ENCODE peak calls at places on chromosome 18, in six cellular contexts. Q, K, N, I, O and D are unnamed samples.
A peak's percentile ranks its signal among the peaks of the same experiment; 100 is the strongest.

GRCh38 chr18:1797265-1797664 is 774.0 kb downstream of the METTL4 start:
- DNase-seq in Q (no peak), K (no peak), N (no peak), I (no peak), O (no peak), D (no peak)

GRCh38 chr18:46073474-46074331 is 1.6 kb upstream of the PSTPIP2 start:
- DNase-seq in Q (peak; percentile 32), K (no peak), N (peak; percentile 41), I (no peak), O (peak; percentile 89), D (peak; percentile 2)

GRCh38 chr18:2108581-2108980 is 462.7 kb downstream of the METTL4 start:
- DNase-seq in Q (no peak), K (no peak), N (no peak), I (no peak), O (no peak), D (no peak)

GRCh38 chr18:59021500-59021899 is 118.2 kb upstream of the SEC11C start:
- DNase-seq in Q (no peak), K (no peak), N (no peak), I (no peak), O (no peak), D (no peak)

GRCh38 chr18:60493066-60493465 is 120.5 kb upstream of the MC4R start:
- DNase-seq in Q (no peak), K (no peak), N (no peak), I (no peak), O (no peak), D (no peak)

GRCh38 chr18:59454909-59455727 is 96.1 kb upstream of the LMAN1 start:
- DNase-seq in Q (no peak), K (no peak), N (no peak), I (no peak), O (no peak), D (no peak)

GRCh38 chr18:36460854-36461253 is 163.3 kb downstream of the FHOD3 start:
- DNase-seq in Q (no peak), K (no peak), N (no peak), I (no peak), O (no peak), D (no peak)

GRCh38 chr18:56789004-56789888 is 138.1 kb downstream of the WDR7 start:
- DNase-seq in Q (no peak), K (no peak), N (peak; percentile 18), I (peak; percentile 1), O (peak; percentile 45), D (no peak)

GRCh38 chr18:63284173-63284765 is 35.3 kb downstream of the BCL2 start:
- DNase-seq in Q (no peak), K (no peak), N (no peak), I (no peak), O (no peak), D (no peak)

GRCh38 chr18:6719098-6719913 is 10.2 kb upstream of the ARHGAP28 start:
- DNase-seq in Q (no peak), K (no peak), N (no peak), I (no peak), O (no peak), D (no peak)

GRCh38 chr18:31876707-31877106 is 66.2 kb downstream of the TRAPPC8 start:
- DNase-seq in Q (no peak), K (no peak), N (no peak), I (no peak), O (no peak), D (no peak)

GRCh38 chr18:45930953-45931352 is 36.2 kb downstream of the EPG5 start:
- DNase-seq in Q (no peak), K (no peak), N (no peak), I (no peak), O (no peak), D (no peak)

GRCh38 chr18:51582551-51582950 is 385.1 kb upstream of the MEX3C start:
- DNase-seq in Q (no peak), K (no peak), N (no peak), I (no peak), O (no peak), D (no peak)

GRCh38 chr18:3592864-3593263 is 142.9 kb downstream of the TGIF1 start:
- DNase-seq in Q (no peak), K (no peak), N (no peak), I (no peak), O (no peak), D (no peak)

GRCh38 chr18:6633370-6633769 is 96.1 kb upstream of the ARHGAP28 start:
- DNase-seq in Q (no peak), K (no peak), N (no peak), I (no peak), O (no peak), D (no peak)

GRCh38 chr18:54612237-54612636 is 21.2 kb downstream of the DYNAP start:
- DNase-seq in Q (no peak), K (no peak), N (no peak), I (no peak), O (no peak), D (no peak)

GRCh38 chr18:28728891-28729290 is 552.0 kb upstream of the CDH2 start:
- DNase-seq in Q (no peak), K (no peak), N (no peak), I (no peak), O (no peak), D (no peak)

GRCh38 chr18:29840101-29840500 is 1202.4 kb downstream of the DSC3 start:
- DNase-seq in Q (no peak), K (no peak), N (no peak), I (no peak), O (no peak), D (no peak)

GRCh38 chr18:10403675-10404074 is 50.8 kb upstream of the APCDD1 start:
- DNase-seq in Q (no peak), K (no peak), N (no peak), I (no peak), O (no peak), D (no peak)

GRCh38 chr18:8901019-8901418 is 195.7 kb downstream of the MTCL1 start:
- DNase-seq in Q (no peak), K (no peak), N (no peak), I (no peak), O (no peak), D (no peak)

GRCh38 chr18:3256693-3257626 is 5.0 kb upstream of the MYL12B start:
- DNase-seq in Q (no peak), K (no peak), N (no peak), I (no peak), O (no peak), D (no peak)

GRCh38 chr18:3441290-3441689 is 8.7 kb upstream of the TGIF1 start:
- DNase-seq in Q (no peak), K (no peak), N (no peak), I (no peak), O (peak; percentile 56), D (no peak)

GRCh38 chr18:62637807-62638687 is 77.3 kb upstream of the PHLPP1 start:
- DNase-seq in Q (no peak), K (no peak), N (peak; percentile 80), I (peak; percentile 5), O (peak; percentile 77), D (peak; percentile 16)

GRCh38 chr18:35106013-35106844 is 65.0 kb downstream of the MAPRE2 start:
- DNase-seq in Q (no peak), K (no peak), N (no peak), I (no peak), O (no peak), D (no peak)

GRCh38 chr18:43396266-43396665 is 119.0 kb upstream of the SYT4 start:
- DNase-seq in Q (no peak), K (no peak), N (no peak), I (no peak), O (peak; percentile 23), D (no peak)

GRCh38 chr18:45335644-45336043 is 279.6 kb upstream of the SLC14A2 start:
- DNase-seq in Q (no peak), K (no peak), N (no peak), I (no peak), O (no peak), D (no peak)

GRCh38 chr18:74803769-74804168 is 206.1 kb downstream of the ZNF407 start:
- DNase-seq in Q (no peak), K (no peak), N (no peak), I (no peak), O (no peak), D (no peak)

GRCh38 chr18:68402784-68403183 is 312.1 kb downstream of the TMX3 start:
- DNase-seq in Q (no peak), K (no peak), N (no peak), I (no peak), O (no peak), D (no peak)

GRCh38 chr18:72762505-72763122 is 105.2 kb downstream of the NETO1 start:
- DNase-seq in Q (no peak), K (no peak), N (peak; percentile 6), I (no peak), O (peak; percentile 57), D (no peak)

GRCh38 chr18:51614033-51614432 is 416.6 kb upstream of the MEX3C start:
- DNase-seq in Q (no peak), K (no peak), N (no peak), I (no peak), O (no peak), D (no peak)

GRCh38 chr18:29979884-29980283 is 1062.7 kb downstream of the DSC3 start:
- DNase-seq in Q (no peak), K (no peak), N (no peak), I (no peak), O (no peak), D (no peak)

GRCh38 chr18:47594621-47595086 is 335.8 kb downstream of the SMAD2 start:
- DNase-seq in Q (no peak), K (no peak), N (no peak), I (no peak), O (no peak), D (no peak)

GRCh38 chr18:48534364-48534763 is 4.5 kb upstream of the CTIF start:
- DNase-seq in Q (no peak), K (no peak), N (no peak), I (no peak), O (no peak), D (no peak)

GRCh38 chr18:8767356-8767755 is 62.0 kb downstream of the MTCL1 start:
- DNase-seq in Q (no peak), K (peak; percentile 12), N (no peak), I (no peak), O (no peak), D (no peak)

GRCh38 chr18:41268271-41268670 is 686.8 kb upstream of the PIK3C3 start:
- DNase-seq in Q (no peak), K (no peak), N (no peak), I (no peak), O (no peak), D (no peak)

GRCh38 chr18:50080932-50081560 is 113.9 kb downstream of the MYO5B start:
- DNase-seq in Q (no peak), K (no peak), N (no peak), I (no peak), O (no peak), D (no peak)

GRCh38 chr18:2903006-2903405 is 56.2 kb downstream of the EMILIN2 start:
- DNase-seq in Q (no peak), K (peak; percentile 77), N (no peak), I (no peak), O (no peak), D (no peak)

GRCh38 chr18:63457987-63458386 is 18.8 kb upstream of the SERPINB5 start:
- DNase-seq in Q (no peak), K (no peak), N (no peak), I (no peak), O (no peak), D (no peak)

GRCh38 chr18:32974421-32975165 is 201.8 kb upstream of the KLHL14 start:
- DNase-seq in Q (no peak), K (no peak), N (peak; percentile 6), I (no peak), O (no peak), D (no peak)

GRCh38 chr18:48952287-48953095 is 1.7 kb upstream of the SMAD7 start:
- DNase-seq in Q (no peak), K (peak; percentile 93), N (peak; percentile 67), I (peak; percentile 34), O (no peak), D (no peak)